ENCODE peak calls at places on chromosomes 4 and X, in six cellular contexts. E, B, P, H, N and M are unnamed samples.
A peak's percentile ranks its signal among the peaks of the same experiment; 100 is the strongest.

GRCh38 chr4:123816462-123816861 is 419.9 kb downstream of the SPRY1 start:
- DNase-seq in E (no peak), B (no peak), P (no peak), H (no peak), N (peak; percentile 8), M (no peak)

GRCh38 chr4:76641351-76641750 is 206.3 kb downstream of the SHROOM3 start:
- DNase-seq in E (no peak), B (no peak), P (no peak), H (no peak), N (no peak), M (no peak)

GRCh38 chr4:127055349-127055748 is 577.4 kb upstream of the INTU start:
- DNase-seq in E (peak; percentile 31), B (no peak), P (no peak), H (no peak), N (peak; percentile 6), M (no peak)

GRCh38 chr4:820230-821172 is 5.4 kb downstream of the CPLX1 start:
- DNase-seq in E (no peak), B (no peak), P (peak; percentile 26), H (peak; percentile 64), N (no peak), M (no peak)

GRCh38 chr4:24516926-24517325 is 67.4 kb downstream of the DHX15 start:
- DNase-seq in E (no peak), B (no peak), P (no peak), H (no peak), N (no peak), M (no peak)

GRCh38 chrX:28491322-28491721 is 95.9 kb upstream of the IL1RAPL1 start:
- DNase-seq in E (peak; percentile 70), B (no peak), P (no peak), H (no peak), N (no peak), M (no peak)

GRCh38 chrX:150165776-150166610 is 197.1 kb upstream of the MAMLD1 start:
- DNase-seq in E (no peak), B (no peak), P (no peak), H (no peak), N (peak; percentile 15), M (no peak)

GRCh38 chr4:152398060-152398459 is 137.8 kb downstream of the FBXW7 start:
- DNase-seq in E (peak; percentile 48), B (peak; percentile 4), P (no peak), H (no peak), N (peak; percentile 59), M (no peak)

GRCh38 chr4:9832640-9833039 is 51.2 kb downstream of the DRD5 start:
- DNase-seq in E (no peak), B (no peak), P (no peak), H (no peak), N (no peak), M (no peak)

GRCh38 chr4:76998251-76998901 is 48.8 kb downstream of the SEPTIN11 start:
- DNase-seq in E (no peak), B (no peak), P (no peak), H (no peak), N (peak; percentile 46), M (no peak)

GRCh38 chrX:136768469-136769084 is 12.2 kb downstream of the ARHGEF6 start:
- DNase-seq in E (peak; percentile 83), B (no peak), P (peak; percentile 68), H (peak; percentile 72), N (peak; percentile 93), M (peak; percentile 83)

GRCh38 chr4:36000941-36001557 is 243.3 kb downstream of the ARAP2 start:
- DNase-seq in E (no peak), B (no peak), P (no peak), H (no peak), N (no peak), M (no peak)

GRCh38 chr4:173420821-173421220 is 21.9 kb upstream of the SCRG1 start:
- DNase-seq in E (no peak), B (no peak), P (no peak), H (no peak), N (no peak), M (no peak)

GRCh38 chr4:2186133-2186864 is 55.6 kb downstream of the HAUS3 start:
- DNase-seq in E (peak; percentile 60), B (peak; percentile 57), P (peak; percentile 54), H (no peak), N (no peak), M (no peak)

GRCh38 chrX:148609766-148610698 is 109.6 kb downstream of the AFF2 start:
- DNase-seq in E (no peak), B (no peak), P (no peak), H (no peak), N (no peak), M (no peak)

GRCh38 chr4:183324619-183325018 is 2.4 kb upstream of the CLDN24 start:
- DNase-seq in E (no peak), B (no peak), P (no peak), H (no peak), N (no peak), M (no peak)

GRCh38 chr4:88104902-88105610 is 53.4 kb downstream of the ABCG2 start:
- DNase-seq in E (peak; percentile 91), B (no peak), P (no peak), H (no peak), N (peak; percentile 72), M (no peak)

GRCh38 chr4:6178757-6179156 is 21.6 kb downstream of the JAKMIP1 start:
- DNase-seq in E (peak; percentile 18), B (no peak), P (no peak), H (no peak), N (peak; percentile 22), M (no peak)

GRCh38 chr4:152591361-152591760 is 55.5 kb upstream of the FBXW7 start:
- DNase-seq in E (no peak), B (no peak), P (peak; percentile 67), H (peak; percentile 76), N (peak; percentile 71), M (no peak)

GRCh38 chr4:87337361-87337760 is 14.7 kb upstream of the HSD17B13 start:
- DNase-seq in E (no peak), B (no peak), P (no peak), H (no peak), N (no peak), M (no peak)

GRCh38 chrX:9311411-9312160 is 153.3 kb upstream of the TBL1X start:
- DNase-seq in E (no peak), B (no peak), P (no peak), H (no peak), N (no peak), M (no peak)

GRCh38 chr4:41009411-41009810 is 204.9 kb downstream of the APBB2 start:
- DNase-seq in E (peak; percentile 81), B (no peak), P (no peak), H (no peak), N (peak; percentile 82), M (no peak)

GRCh38 chrX:153455571-153455970 is 9.7 kb upstream of the TREX2 start:
- DNase-seq in E (no peak), B (no peak), P (no peak), H (peak; percentile 66), N (no peak), M (no peak)

GRCh38 chr4:79874197-79874596 is 198.8 kb downstream of the ANTXR2 start:
- DNase-seq in E (no peak), B (no peak), P (no peak), H (no peak), N (no peak), M (no peak)

GRCh38 chr4:10164877-10165283 is 48.3 kb upstream of the WDR1 start:
- DNase-seq in E (peak; percentile 43), B (peak; percentile 14), P (peak; percentile 61), H (no peak), N (peak; percentile 74), M (no peak)

GRCh38 chr4:80058740-80059139 is 14.3 kb downstream of the ANTXR2 start:
- DNase-seq in E (no peak), B (no peak), P (no peak), H (no peak), N (peak; percentile 52), M (no peak)

GRCh38 chrX:111743316-111743715 is 62.3 kb downstream of the ALG13 start:
- DNase-seq in E (no peak), B (no peak), P (no peak), H (no peak), N (no peak), M (no peak)

GRCh38 chrX:65093658-65094057 is 117.4 kb upstream of the ZC4H2 start:
- DNase-seq in E (no peak), B (peak; percentile 62), P (no peak), H (no peak), N (no peak), M (no peak)

GRCh38 chr4:1205641-1206298 is 33.4 kb upstream of the SPON2 start:
- DNase-seq in E (no peak), B (no peak), P (peak; percentile 45), H (peak; percentile 72), N (no peak), M (no peak)

GRCh38 chrX:119375561-119375960 is 23.6 kb upstream of the SLC25A43 start:
- DNase-seq in E (no peak), B (no peak), P (no peak), H (no peak), N (peak; percentile 46), M (no peak)

GRCh38 chrX:119376312-119376711 is 22.8 kb upstream of the SLC25A43 start:
- DNase-seq in E (peak; percentile 16), B (no peak), P (no peak), H (no peak), N (no peak), M (no peak)

DNA sequence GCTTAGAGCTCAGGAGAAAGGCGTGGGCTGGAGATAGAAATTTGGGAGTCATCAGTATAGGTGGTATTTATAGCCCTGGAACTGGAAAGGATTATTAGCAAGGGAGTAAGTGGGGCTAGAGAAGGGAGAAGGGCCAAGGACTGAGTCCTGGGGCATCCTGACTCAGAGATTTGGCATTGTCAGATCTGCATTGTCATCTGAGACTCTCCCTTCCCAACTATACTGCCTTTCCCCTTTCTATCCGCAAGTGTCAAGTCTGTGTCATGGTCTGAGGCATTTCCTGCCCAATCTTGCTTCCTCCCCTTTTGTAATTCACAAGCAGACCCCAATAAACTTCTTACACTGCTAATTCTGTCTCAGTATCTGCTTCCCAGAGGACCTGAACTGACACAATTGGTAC is 24.4 kb upstream of the SLC25A43 start:
- DNase-seq in E (peak; percentile 77), B (no peak), P (no peak), H (no peak), N (peak; percentile 72), M (no peak)
- H3K27ac ChIP-seq in E (peak overlapping the region; percentile 43), B (no peak overlapping the region), P (no peak overlapping the region), H (no peak overlapping the region), N (peak overlapping the region; percentile 87), M (no peak overlapping the region)

GRCh38 chr4:138202686-138203085 is 39.5 kb downstream of the SLC7A11 start:
- DNase-seq in E (peak; percentile 34), B (no peak), P (no peak), H (no peak), N (no peak), M (no peak)
- H3K4me1 ChIP-seq in E (peaks cover 46% of the 10 kb centered on the region), B (peaks cover 72% of the 10 kb centered on the region), P (no peaks in the 10 kb centered on the region), H (no peaks in the 10 kb centered on the region), N (peaks cover 11% of the 10 kb centered on the region), M (no peaks in the 10 kb centered on the region)

DNA sequence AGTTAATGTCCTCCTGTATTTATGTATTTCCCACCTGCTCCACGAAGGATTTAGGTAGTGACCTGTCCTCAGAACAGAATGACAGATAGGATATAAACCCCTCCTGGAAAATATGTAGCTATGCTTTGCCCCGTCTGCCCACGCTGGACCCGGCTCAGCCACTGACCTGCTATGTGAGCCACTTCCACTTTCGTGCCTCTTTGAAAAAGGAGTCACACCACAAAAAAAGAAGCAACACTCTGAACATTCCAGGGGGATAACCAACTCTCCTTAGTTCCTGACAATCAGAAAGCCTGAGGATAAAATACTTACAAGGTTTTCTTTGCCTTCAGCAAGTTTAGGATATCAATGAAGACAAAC is 11.1 kb downstream of the ACSL1 start:
- DNase-seq in E (no peak), B (no peak), P (no peak), H (no peak), N (peak; percentile 47), M (peak; percentile 60)
- H3K27ac ChIP-seq in E (peak overlapping the region; percentile 4), B (no peak overlapping the region), P (peak overlapping the region; percentile 35), H (peak overlapping the region; percentile 94), N (no peak overlapping the region), M (peak overlapping the region; percentile 65)

GRCh38 chrX:13495232-13495631 is 74.2 kb upstream of the EGFL6 start:
- DNase-seq in E (no peak), B (no peak), P (no peak), H (no peak), N (no peak), M (no peak)
- H3K4me1 ChIP-seq in E (no peaks in the 10 kb centered on the region), B (no peaks in the 10 kb centered on the region), P (no peaks in the 10 kb centered on the region), H (no peaks in the 10 kb centered on the region), N (no peaks in the 10 kb centered on the region), M (no peaks in the 10 kb centered on the region)